ENCODE peak calls at places on chromosome 4, in four cellular contexts. U is osteocyte, S is heart right ventricle, E is endothelial cell. V is an unnamed sample.

GRCh38 chr4:17059192-17059634 is 160.8 kb upstream of the LDB2 start:
- DNase-seq in U (no peak), S (peak), E (no peak), V (no peak)

GRCh38 chr4:150852237-150852636 is 162.8 kb downstream of the LRBA start:
- DNase-seq in U (no peak), S (no peak), E (no peak), V (no peak)

GRCh38 chr4:140091305-140091704 is 62.7 kb downstream of the MAML3 start:
- DNase-seq in U (no peak), S (no peak), E (no peak), V (no peak)

GRCh38 chr4:125198916-125199315 is 115.8 kb upstream of the FAT4 start:
- DNase-seq in U (no peak), S (no peak), E (no peak), V (no peak)

GRCh38 chr4:81773557-81773956 is 301.9 kb upstream of the RASGEF1B start:
- DNase-seq in U (no peak), S (no peak), E (no peak), V (no peak)

GRCh38 chr4:89838005-89838404 is 1.0 kb upstream of the SNCA start:
- DNase-seq in U (no peak), S (no peak), E (peak), V (no peak)

GRCh38 chr4:80213117-80213815 is 16.0 kb downstream of the PRDM8 start:
- DNase-seq in U (no peak), S (no peak), E (no peak), V (no peak)

GRCh38 chr4:8282742-8283141 is 13.2 kb downstream of the HTRA3 start:
- DNase-seq in U (no peak), S (no peak), E (no peak), V (no peak)

GRCh38 chr4:67575232-67575888 is 16.8 kb downstream of the STAP1 start:
- DNase-seq in U (no peak), S (no peak), E (no peak), V (no peak)

GRCh38 chr4:147362868-147363440 is 117.9 kb upstream of the EDNRA start:
- DNase-seq in U (no peak), S (peak), E (no peak), V (no peak)

GRCh38 chr4:7747062-7747385 is 192.6 kb downstream of the AFAP1 start:
- DNase-seq in U (no peak), S (no peak), E (no peak), V (no peak)

GRCh38 chr4:116839826-116840225 is 245.6 kb downstream of the TRAM1L1 start:
- DNase-seq in U (no peak), S (no peak), E (no peak), V (no peak)

GRCh38 chr4:20338841-20339240 is 87.1 kb downstream of the SLIT2 start:
- DNase-seq in U (no peak), S (no peak), E (no peak), V (no peak)

GRCh38 chr4:14196141-14196540 is 568.6 kb upstream of the BOD1L1 start:
- DNase-seq in U (peak), S (peak), E (peak), V (no peak)

GRCh38 chr4:153542835-153543234 is 76.7 kb downstream of the TMEM131L start:
- DNase-seq in U (no peak), S (no peak), E (no peak), V (no peak)

GRCh38 chr4:63556332-63556731 is 852.9 kb downstream of the TECRL start:
- DNase-seq in U (no peak), S (no peak), E (no peak), V (no peak)

GRCh38 chr4:69896530-69897116 is 34.2 kb upstream of the CSN1S1 start:
- DNase-seq in U (no peak), S (no peak), E (no peak), V (no peak)

GRCh38 chr4:150253416-150253815 is 175.2 kb downstream of the DCLK2 start:
- DNase-seq in U (no peak), S (no peak), E (no peak), V (no peak)

GRCh38 chr4:116055857-116056827 is 942.7 kb upstream of the NDST4 start:
- DNase-seq in U (no peak), S (no peak), E (no peak), V (no peak)

GRCh38 chr4:73964862-73965611 is 16.8 kb downstream of the PF4 start:
- DNase-seq in U (no peak), S (no peak), E (peak), V (no peak)

GRCh38 chr4:77376788-77377460 is 219.9 kb downstream of the CCNG2 start:
- DNase-seq in U (no peak), S (no peak), E (no peak), V (no peak)

GRCh38 chr4:139440971-139441370 is 12.9 kb upstream of the RAB33B start:
- DNase-seq in U (no peak), S (no peak), E (no peak), V (no peak)

GRCh38 chr4:165600959-165601674 is 222.3 kb downstream of the CPE start:
- DNase-seq in U (no peak), S (no peak), E (no peak), V (no peak)

GRCh38 chr4:176767183-176767582 is 25.5 kb downstream of the VEGFC start:
- DNase-seq in U (no peak), S (no peak), E (no peak), V (no peak)

GRCh38 chr4:74751856-74752255 is 42.5 kb downstream of the BTC start:
- DNase-seq in U (no peak), S (no peak), E (no peak), V (no peak)

GRCh38 chr4:55447826-55448225 is 52.1 kb downstream of the TMEM165 start:
- DNase-seq in U (no peak), S (no peak), E (no peak), V (no peak)

GRCh38 chr4:121156822-121157769 is 7.0 kb downstream of the TNIP3 start:
- DNase-seq in U (no peak), S (peak), E (peak), V (no peak)

GRCh38 chr4:145182212-145182611 is 1.8 kb upstream of the OTUD4 start:
- DNase-seq in U (no peak), S (no peak), E (no peak), V (no peak)

GRCh38 chr4:40525811-40526598 is 103.7 kb downstream of the RBM47 start:
- DNase-seq in U (no peak), S (peak), E (no peak), V (no peak)

GRCh38 chr4:127203561-127204260 is 429.0 kb upstream of the INTU start:
- DNase-seq in U (no peak), S (no peak), E (no peak), V (no peak)

GRCh38 chr4:6263541-6264540 is 5.8 kb upstream of the WFS1 start:
- DNase-seq in U (no peak), S (peak), E (peak), V (no peak)

GRCh38 chr4:123986268-123986798 is 589.7 kb downstream of the SPRY1 start:
- DNase-seq in U (no peak), S (peak), E (no peak), V (no peak)

GRCh38 chr4:137370206-137370633 is 162.1 kb downstream of the PCDH18 start:
- DNase-seq in U (no peak), S (no peak), E (no peak), V (no peak)

GRCh38 chr4:107853444-107854325 is 29.0 kb downstream of the SGMS2 start:
- DNase-seq in U (no peak), S (no peak), E (no peak), V (no peak)

GRCh38 chr4:127870688-127871087 is 10.0 kb upstream of the PLK4 start:
- DNase-seq in U (no peak), S (peak), E (no peak), V (no peak)

GRCh38 chr4:70895405-70895804 is 6.8 kb upstream of the MOB1B start:
- DNase-seq in U (no peak), S (peak), E (no peak), V (no peak)

GRCh38 chr4:110527156-110527555 is 51.2 kb downstream of the ENPEP start:
- DNase-seq in U (no peak), S (no peak), E (no peak), V (no peak)

GRCh38 chr4:85684676-85685075 is 209.7 kb downstream of the ARHGAP24 start:
- DNase-seq in U (no peak), S (no peak), E (no peak), V (no peak)

GRCh38 chr4:85681194-85681803 is 206.3 kb downstream of the ARHGAP24 start:
- DNase-seq in U (no peak), S (peak), E (no peak), V (no peak)

GRCh38 chr4:85682391-85682790 is 207.4 kb downstream of the ARHGAP24 start:
- DNase-seq in U (no peak), S (no peak), E (no peak), V (no peak)

GRCh38 chr4:85688055-85688740 is 213.2 kb downstream of the ARHGAP24 start:
- DNase-seq in U (no peak), S (no peak), E (no peak), V (no peak)

GRCh38 chr4:85686398-85686797 is 211.4 kb downstream of the ARHGAP24 start:
- DNase-seq in U (no peak), S (no peak), E (no peak), V (no peak)
- TF ChIP-seq CTCF in U (no peak), S (no peak), E (peak), V (no peak)

DNA sequence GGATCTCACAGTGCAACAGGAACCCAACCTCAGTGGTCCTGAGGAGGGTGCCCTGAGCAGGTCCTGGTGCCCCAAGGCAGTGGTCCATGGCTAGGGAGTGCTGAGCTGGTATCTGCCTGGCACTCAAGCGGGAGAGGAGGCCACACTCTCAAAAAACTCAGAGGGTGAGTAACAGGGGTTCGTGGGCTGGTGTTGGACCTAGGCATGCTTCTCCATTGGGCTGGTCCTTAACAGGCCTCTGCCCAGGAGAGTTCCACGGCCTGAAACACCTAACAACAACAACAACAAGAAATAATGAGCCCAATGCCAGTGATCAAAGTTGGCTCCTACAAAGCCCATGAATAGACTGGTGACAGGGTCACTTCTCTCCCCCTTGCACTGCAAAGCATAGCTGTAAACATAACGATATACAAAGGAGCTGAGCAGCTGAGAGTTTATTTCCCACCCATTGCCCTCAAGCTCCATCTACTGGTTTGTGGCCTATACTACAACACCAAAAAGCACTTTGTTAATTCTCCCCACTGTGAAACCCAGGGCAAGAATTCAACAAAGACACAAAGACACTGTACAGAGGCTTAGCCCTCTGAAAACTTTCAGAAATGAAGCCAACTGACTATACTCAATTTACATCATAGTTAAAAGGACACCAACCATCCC is 736.2 kb upstream of the ADGRL3 start:
- DNase-seq in U (no peak), S (no peak), E (peak), V (no peak)
- TF ChIP-seq CTCF in U (peak), S (no peak), E (no peak), V (peak)

GRCh38 chr4:47505666-47506065 is 20.6 kb downstream of the ATP10D start:
- DNase-seq in U (no peak), S (no peak), E (no peak), V (no peak)

GRCh38 chr4:47513493-47513892 is 28.4 kb downstream of the ATP10D start:
- DNase-seq in U (no peak), S (no peak), E (no peak), V (no peak)

GRCh38 chr4:47510036-47510435 is 25.0 kb downstream of the ATP10D start:
- DNase-seq in U (no peak), S (no peak), E (no peak), V (no peak)

DNA sequence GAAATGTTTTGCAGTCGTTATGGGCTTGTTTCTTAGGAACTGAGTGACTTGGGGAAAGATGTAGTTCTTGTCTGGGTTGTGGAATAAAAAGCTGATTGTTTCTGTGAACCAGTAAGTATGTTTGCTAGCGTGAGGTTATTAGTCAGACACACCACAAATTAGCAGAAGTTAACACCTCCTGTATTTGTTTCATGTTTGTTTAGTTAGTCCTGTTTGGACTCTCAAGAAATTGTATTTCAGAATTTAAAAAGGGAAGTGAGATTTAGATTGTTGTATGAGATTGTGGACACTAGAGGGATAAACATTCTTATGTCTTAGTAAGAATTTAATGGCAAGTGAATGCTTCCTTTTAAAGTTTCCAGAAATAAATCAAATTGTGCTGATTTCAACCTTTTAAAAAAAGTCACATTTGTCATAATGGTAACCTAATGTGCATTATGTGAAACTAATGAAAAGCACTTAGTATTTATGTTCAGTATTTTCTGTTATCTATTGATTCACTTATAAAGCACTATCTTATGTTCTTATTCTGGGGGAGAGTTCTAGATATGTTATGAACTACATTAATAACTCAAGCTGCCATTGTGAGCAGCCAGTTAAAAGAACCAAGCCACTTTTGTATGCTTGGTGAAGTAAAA is 25.6 kb downstream of the ATP10D start:
- DNase-seq in U (no peak), S (no peak), E (no peak), V (no peak)
- TF ChIP-seq CTCF in U (peak), S (no peak), E (peak), V (no peak)

DNA sequence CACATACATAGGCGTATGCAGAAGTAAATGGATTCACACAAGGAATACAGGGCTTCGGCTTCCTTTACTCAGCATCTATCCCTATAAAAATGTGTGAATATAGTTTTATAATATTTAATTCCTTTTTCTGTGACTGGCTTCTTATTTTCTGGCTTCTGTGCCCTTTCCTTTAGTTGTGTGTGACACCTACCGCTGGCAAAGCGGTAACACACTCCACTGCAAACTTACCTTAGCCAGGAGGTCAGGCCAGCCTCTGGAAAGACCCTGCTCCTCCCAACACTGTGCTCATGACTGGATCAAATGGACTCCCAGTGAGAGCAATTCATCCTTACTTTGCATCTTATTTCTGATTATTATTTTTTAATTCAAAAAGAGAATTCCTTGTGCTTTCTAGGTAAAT is 244.2 kb downstream of the ANK2 start:
- DNase-seq in U (no peak), S (no peak), E (no peak), V (no peak)
- TF ChIP-seq CTCF in U (no peak), S (no peak), E (no peak), V (no peak)